ENCODE peak calls at places on chromosomes 13 and 19, in four cellular contexts. O, Z, H and Y are unnamed samples.

GRCh38 chr13:113596321-113597200 is 12.0 kb downstream of the TFDP1 start:
- DNase-seq in O (no peak), Z (no peak), H (no peak), Y (no peak)

GRCh38 chr13:46154136-46154854 is 27.7 kb downstream of the LCP1 start:
- DNase-seq in O (no peak), Z (no peak), H (no peak), Y (no peak)

GRCh38 chr19:58330458-58330857 is 3.7 kb downstream of the ZSCAN22 start:
- DNase-seq in O (no peak), Z (no peak), H (peak; percentile 55), Y (peak; percentile 83)

GRCh38 chr19:45922281-45922680 is 7.7 kb upstream of the NANOS2 start:
- DNase-seq in O (no peak), Z (no peak), H (peak; percentile 66), Y (no peak)

GRCh38 chr19:16326401-16327130 is 1.9 kb downstream of the KLF2 start:
- DNase-seq in O (peak; percentile 47), Z (no peak), H (no peak), Y (no peak)

GRCh38 chr13:98459171-98459681 is 117.7 kb downstream of the STK24 start:
- DNase-seq in O (no peak), Z (no peak), H (no peak), Y (no peak)

GRCh38 chr19:343941-344624 is 513 bp downstream of the MIER2 start:
- DNase-seq in O (no peak), Z (no peak), H (peak; percentile 47), Y (peak; percentile 85)

GRCh38 chr19:2084993-2085720 is 11.0 kb downstream of the MOB3A start:
- DNase-seq in O (peak; percentile 87), Z (peak; percentile 73), H (no peak), Y (no peak)

GRCh38 chr13:33958964-33959363 is 141.0 kb downstream of the RFC3 start:
- DNase-seq in O (no peak), Z (no peak), H (no peak), Y (no peak)

GRCh38 chr19:33397536-33398360 is 24.2 kb downstream of the CEBPG start:
- DNase-seq in O (no peak), Z (no peak), H (no peak), Y (no peak)

GRCh38 chr19:27824108-27824507 is 1388.8 kb downstream of the UQCRFS1 start:
- DNase-seq in O (no peak), Z (no peak), H (no peak), Y (no peak)

GRCh38 chr13:74203576-74203975 is 69.4 kb upstream of the KLF12 start:
- DNase-seq in O (no peak), Z (no peak), H (no peak), Y (no peak)

GRCh38 chr13:20526664-20527063 is 1.0 kb upstream of the CRYL1 start:
- DNase-seq in O (no peak), Z (no peak), H (no peak), Y (no peak)

GRCh38 chr19:56441206-56441792 is 35.8 kb downstream of the ZNF667 start:
- DNase-seq in O (no peak), Z (no peak), H (no peak), Y (no peak)

GRCh38 chr19:40612831-40613668 is 11.9 kb downstream of the LTBP4 start:
- DNase-seq in O (peak; percentile 59), Z (peak; percentile 81), H (peak; percentile 71), Y (peak; percentile 90)

GRCh38 chr19:5200844-5201243 is 139.8 kb downstream of the PTPRS start:
- DNase-seq in O (no peak), Z (no peak), H (no peak), Y (no peak)
- TF ChIP-seq CTCF in O (no peak), Z (no peak), H (no peak), Y (no peak)

GRCh38 chr13:106858910-106859309 is 291.0 kb upstream of the ARGLU1 start:
- DNase-seq in O (no peak), Z (no peak), H (no peak), Y (no peak)
- H3K27ac ChIP-seq in O (no peak overlapping the region), Z (no peak overlapping the region), H (no peak overlapping the region), Y (no peak overlapping the region)

GRCh38 chr13:100983111-100983510 is 308.5 kb upstream of the TMTC4 start:
- DNase-seq in O (no peak), Z (no peak), H (no peak), Y (no peak)

GRCh38 chr13:100986571-100986970 is 312.0 kb upstream of the TMTC4 start:
- DNase-seq in O (no peak), Z (no peak), H (no peak), Y (no peak)

GRCh38 chr13:100984349-100984748 is 309.8 kb upstream of the TMTC4 start:
- DNase-seq in O (no peak), Z (no peak), H (no peak), Y (no peak)

GRCh38 chr13:100989424-100989823 is 314.8 kb upstream of the TMTC4 start:
- DNase-seq in O (no peak), Z (no peak), H (no peak), Y (no peak)

DNA sequence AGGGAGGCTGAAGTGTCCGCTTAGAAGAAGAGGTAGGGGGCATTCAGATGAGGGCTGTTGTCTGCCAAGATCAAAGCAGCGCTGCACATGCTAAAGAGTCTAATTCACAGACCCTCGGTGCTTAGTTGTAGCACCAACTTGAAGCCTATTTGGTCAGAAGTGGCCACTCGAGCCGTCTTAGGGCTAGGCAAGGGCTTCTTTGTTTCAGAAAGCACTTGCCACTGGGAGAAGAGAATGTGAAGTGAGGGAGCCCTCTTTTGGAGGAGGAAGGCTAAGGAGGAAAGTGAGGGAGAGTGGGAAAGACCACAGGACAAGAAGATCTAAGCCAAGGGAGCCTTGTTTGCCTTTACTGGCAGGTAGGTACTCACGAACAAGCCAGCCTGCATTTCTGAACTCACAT is 313.4 kb upstream of the TMTC4 start:
- DNase-seq in O (no peak), Z (no peak), H (no peak), Y (no peak)
- TF ChIP-seq CTCF in O (no peak), Z (no peak), H (no peak), Y (no peak)

GRCh38 chr19:15194938-15195337 is 5.9 kb downstream of the NOTCH3 start:
- DNase-seq in O (no peak), Z (no peak), H (no peak), Y (no peak)
- H3K27ac ChIP-seq in O (no peak overlapping the region), Z (no peak overlapping the region), H (peak overlapping the region; percentile 78), Y (peak overlapping the region; percentile 54)